ENCODE peak calls at places on chromosomes 16 and 17, in ten cellular contexts. U, N, M, J, K, P, Z, S, C and B are unnamed samples.

GRCh38 chr16:20073203-20074088 is at the start of gene GPR139:
- DNase-seq in K (no peak), M (no peak), C (no peak), N (peak), P (no peak), U (no peak), J (no peak), Z (no peak), S (peak), B (no peak)

GRCh38 chr17:67675481-67675880 is 42.3 kb upstream of the NOL11 start:
- DNase-seq in S (no peak), J (no peak), P (no peak), C (no peak), K (no peak), U (no peak), M (no peak), Z (no peak), N (no peak), B (no peak)

GRCh38 chr17:40503154-40503553 is 1.7 kb upstream of the TNS4 start:
- DNase-seq in K (no peak), U (no peak), N (no peak), Z (no peak), J (no peak), S (no peak), P (no peak), M (no peak), C (no peak), B (no peak)

GRCh38 chr17:2058521-2059124 is 3.7 kb downstream of the HIC1 start:
- DNase-seq in M (peak), N (peak), U (peak), Z (no peak), P (peak), S (peak), J (peak), C (peak), K (no peak), B (peak)

GRCh38 chr16:88383401-88384221 is 852 bp downstream of the ZNF469 start:
- DNase-seq in K (no peak), M (peak), P (no peak), Z (no peak), S (peak), J (peak), U (peak), C (peak), N (peak), B (peak)

GRCh38 chr17:82544431-82545070 is 25.0 kb downstream of the FOXK2 start:
- DNase-seq in P (no peak), N (peak), M (peak), J (no peak), K (no peak), C (peak), S (no peak), Z (no peak), U (peak), B (peak)

GRCh38 chr16:55540221-55540620 is 26.3 kb upstream of the CAPNS2 start:
- DNase-seq in N (no peak), K (no peak), Z (no peak), P (no peak), M (no peak), J (no peak), U (no peak), C (no peak), S (no peak), B (no peak)

GRCh38 chr17:82836823-82837357 is 2.9 kb downstream of the ZNF750 start:
- DNase-seq in N (no peak), U (no peak), Z (no peak), P (no peak), S (no peak), M (no peak), J (peak), C (no peak), K (no peak), B (no peak)

GRCh38 chr16:57726433-57726947 is 9.1 kb upstream of the KATNB1 start:
- DNase-seq in C (no peak), P (no peak), N (no peak), K (no peak), Z (no peak), U (no peak), M (no peak), J (no peak), S (no peak), B (no peak)

GRCh38 chr17:52147872-52148271 is 10.6 kb downstream of the CA10 start:
- DNase-seq in J (no peak), S (no peak), U (no peak), C (no peak), P (no peak), K (no peak), N (no peak), M (no peak), Z (no peak), B (no peak)

GRCh38 chr17:35052780-35053179 is 10.7 kb downstream of the RFFL start:
- DNase-seq in N (no peak), M (no peak), S (no peak), J (no peak), P (no peak), Z (no peak), C (no peak), U (no peak), K (no peak), B (no peak)

GRCh38 chr16:62035115-62036092 is 834 bp downstream of the CDH8 start:
- DNase-seq in K (no peak), J (no peak), C (no peak), Z (no peak), N (peak), S (peak), U (no peak), M (no peak), P (no peak), B (no peak)

GRCh38 chr17:75753514-75754377 is 11.2 kb downstream of the GALK1 start:
- DNase-seq in K (no peak), M (peak), N (peak), S (peak), U (peak), P (peak), Z (peak), J (peak), C (peak), B (no peak)
- H3K27ac ChIP-seq in K (peak), M (no peak), N (no peak), S (peak), U (peak), P (peak), Z (no peak), J (peak), C (no peak), B (peak)

GRCh38 chr16:30980434-30980833 is 4.6 kb upstream of the HSD3B7 start:
- DNase-seq in K (no peak), S (no peak), P (no peak), N (no peak), C (no peak), M (peak), J (no peak), U (no peak), Z (no peak), B (peak)

GRCh38 chr16:30979170-30980067 is 5.6 kb upstream of the HSD3B7 start:
- DNase-seq in M (no peak), C (no peak), U (no peak), S (no peak), K (no peak), P (no peak), Z (no peak), J (no peak), N (no peak), B (no peak)

GRCh38 chr16:30976486-30976885 is 8.5 kb upstream of the HSD3B7 start:
- DNase-seq in J (no peak), K (no peak), S (no peak), M (no peak), Z (no peak), P (no peak), U (no peak), N (no peak), C (no peak), B (no peak)

GRCh38 chr16:30980068-30980371 is 5.0 kb upstream of the HSD3B7 start:
- DNase-seq in P (no peak), S (no peak), K (no peak), N (no peak), Z (no peak), U (no peak), M (no peak), J (no peak), C (no peak), B (no peak)

GRCh38 chr16:30977502-30977901 is 7.5 kb upstream of the HSD3B7 start:
- DNase-seq in K (no peak), Z (no peak), C (no peak), N (no peak), J (no peak), M (peak), U (no peak), S (no peak), P (no peak), B (no peak)
- TF ChIP-seq CTCF in K (peak), Z (no peak), C (peak), N (peak), J (peak), M (no peak), U (no peak), S (peak), P (no peak), B (no peak)

GRCh38 chr16:67017810-67018488 is 11.0 kb upstream of the CBFB start:
- DNase-seq in Z (peak), U (peak), S (peak), N (peak), P (peak), J (peak), K (peak), M (peak), C (peak), B (peak)

GRCh38 chr16:67019171-67019570 is 9.8 kb upstream of the CBFB start:
- DNase-seq in M (peak), Z (peak), N (no peak), U (peak), S (no peak), P (no peak), K (no peak), J (no peak), C (no peak), B (no peak)

GRCh38 chr16:67016143-67016542 is 12.8 kb upstream of the CBFB start:
- DNase-seq in Z (no peak), S (no peak), K (no peak), U (no peak), J (no peak), C (no peak), M (peak), N (no peak), P (no peak), B (no peak)

GRCh38 chr16:67016681-67017450 is 12.1 kb upstream of the CBFB start:
- DNase-seq in S (no peak), U (no peak), J (no peak), N (no peak), P (no peak), Z (peak), C (no peak), M (peak), K (no peak), B (no peak)

GRCh38 chr16:67017451-67017750 is 11.5 kb upstream of the CBFB start:
- DNase-seq in J (no peak), K (no peak), N (no peak), C (no peak), U (no peak), M (peak), P (no peak), S (no peak), Z (peak), B (no peak)
- H3K27ac ChIP-seq in J (no peak), K (peak), N (no peak), C (no peak), U (no peak), M (no peak), P (no peak), S (no peak), Z (no peak), B (no peak)

DNA sequence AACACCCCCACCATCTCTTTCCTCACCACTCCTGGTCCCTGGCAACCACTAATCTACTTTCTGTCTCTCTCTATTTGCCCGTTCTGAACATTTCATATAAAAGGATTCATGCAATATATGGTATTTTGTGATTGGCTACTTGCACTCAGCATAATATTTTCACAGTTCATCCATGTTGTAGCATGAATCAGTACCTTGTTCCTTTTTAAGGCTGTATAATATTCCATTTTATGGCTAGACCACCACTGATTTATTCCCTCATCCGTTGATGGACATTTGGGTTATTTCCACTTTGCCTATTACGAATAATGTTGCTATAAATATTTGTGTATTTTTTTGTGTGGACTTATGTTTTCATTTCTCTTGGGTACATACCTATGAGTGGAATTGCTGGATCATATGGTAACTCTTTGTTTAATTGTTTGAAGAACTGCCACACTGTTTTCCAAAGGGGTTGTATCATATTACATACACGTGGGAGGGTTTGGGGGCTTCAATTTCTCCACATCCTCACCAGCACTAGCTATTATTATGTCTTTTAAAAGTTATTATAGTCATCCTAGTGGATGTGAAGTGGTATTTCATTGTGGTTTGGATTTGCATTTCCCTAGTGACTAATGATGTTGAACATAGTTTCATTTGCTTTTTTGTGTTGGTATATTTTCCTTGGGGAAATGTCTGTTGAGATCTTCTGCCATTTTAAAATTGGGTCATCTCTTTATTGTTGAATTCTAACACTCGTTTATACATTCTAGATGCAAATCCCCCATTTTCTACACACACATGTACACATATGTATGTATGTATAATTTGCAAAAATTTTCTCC is 26.3 kb downstream of the SEC14L5 start:
- DNase-seq in S (no peak), C (no peak), P (no peak), Z (no peak), J (no peak), N (no peak), U (no peak), M (no peak), K (no peak), B (no peak)
- TF ChIP-seq CTCF in S (no peak), C (no peak), P (no peak), Z (no peak), J (no peak), N (no peak), U (no peak), M (no peak), K (no peak), B (no peak)

GRCh38 chr16:71347146-71347545 is 11.4 kb upstream of the CALB2 start:
- DNase-seq in P (no peak), M (no peak), J (no peak), C (no peak), Z (no peak), S (no peak), K (no peak), U (no peak), N (no peak), B (no peak)

GRCh38 chr16:71341881-71342280 is 16.6 kb upstream of the CALB2 start:
- DNase-seq in P (no peak), C (no peak), K (no peak), Z (no peak), N (no peak), J (no peak), M (no peak), S (no peak), U (no peak), B (no peak)

GRCh38 chr16:71343078-71343477 is 15.4 kb upstream of the CALB2 start:
- DNase-seq in Z (no peak), P (no peak), U (no peak), K (no peak), C (no peak), S (no peak), J (no peak), M (no peak), N (no peak), B (no peak)

GRCh38 chr16:71344315-71344905 is 14.1 kb upstream of the CALB2 start:
- DNase-seq in U (no peak), S (no peak), K (no peak), J (no peak), Z (no peak), C (no peak), P (no peak), N (no peak), M (no peak), B (no peak)

GRCh38 chr16:71345031-71345430 is 13.5 kb upstream of the CALB2 start:
- DNase-seq in P (no peak), S (no peak), J (no peak), N (no peak), K (no peak), C (no peak), M (no peak), Z (no peak), U (no peak), B (no peak)
- H3K27ac ChIP-seq in P (no peak), S (no peak), J (no peak), N (no peak), K (no peak), C (no peak), M (no peak), Z (no peak), U (no peak), B (no peak)

DNA sequence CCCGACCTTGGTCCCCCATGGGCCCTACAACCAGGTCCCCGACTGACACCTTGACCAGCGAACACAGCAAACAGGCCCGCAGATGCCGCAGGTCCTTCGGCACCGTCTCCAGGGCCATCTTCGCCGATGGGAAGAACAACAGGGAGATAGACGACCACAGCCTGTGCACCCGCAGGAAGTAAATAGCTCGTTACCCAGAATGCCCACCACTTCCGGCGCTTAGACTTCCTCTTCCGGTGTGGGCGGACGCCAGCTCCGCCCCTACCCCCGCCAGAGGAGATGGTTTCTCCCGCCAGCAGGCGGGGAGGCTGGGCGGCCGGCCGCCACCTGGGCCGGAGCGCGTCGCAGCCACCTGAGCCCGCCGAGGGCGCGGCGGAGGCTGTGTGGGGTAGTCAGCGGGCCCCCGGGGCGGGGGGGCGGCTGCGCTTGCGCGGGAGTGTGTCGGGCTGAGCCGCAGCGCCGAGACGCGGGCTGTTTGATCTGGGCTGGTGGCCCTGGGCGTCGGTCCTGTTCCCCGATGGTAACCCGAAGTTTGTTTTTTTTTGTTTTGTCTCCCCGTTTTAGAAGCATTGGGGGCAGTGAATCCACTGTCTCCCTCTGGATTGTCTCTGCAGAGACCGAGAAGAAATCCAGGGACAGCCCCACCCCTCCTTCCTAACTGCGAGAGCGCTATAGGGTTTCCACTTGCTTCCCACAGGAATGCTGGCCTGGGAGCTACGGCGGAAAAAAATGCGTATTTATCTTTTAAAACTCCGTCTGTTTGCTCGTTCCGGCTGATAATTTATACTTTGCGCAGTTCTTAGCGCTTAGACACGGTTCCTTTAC is at the start of gene SUPT4H1:
- DNase-seq in P (peak), S (peak), U (peak), N (peak), Z (peak), C (peak), M (peak), K (peak), J (peak), B (peak)
- TF ChIP-seq CTCF in P (no peak), S (no peak), U (peak), N (no peak), Z (no peak), C (no peak), M (no peak), K (no peak), J (no peak), B (peak)

DNA sequence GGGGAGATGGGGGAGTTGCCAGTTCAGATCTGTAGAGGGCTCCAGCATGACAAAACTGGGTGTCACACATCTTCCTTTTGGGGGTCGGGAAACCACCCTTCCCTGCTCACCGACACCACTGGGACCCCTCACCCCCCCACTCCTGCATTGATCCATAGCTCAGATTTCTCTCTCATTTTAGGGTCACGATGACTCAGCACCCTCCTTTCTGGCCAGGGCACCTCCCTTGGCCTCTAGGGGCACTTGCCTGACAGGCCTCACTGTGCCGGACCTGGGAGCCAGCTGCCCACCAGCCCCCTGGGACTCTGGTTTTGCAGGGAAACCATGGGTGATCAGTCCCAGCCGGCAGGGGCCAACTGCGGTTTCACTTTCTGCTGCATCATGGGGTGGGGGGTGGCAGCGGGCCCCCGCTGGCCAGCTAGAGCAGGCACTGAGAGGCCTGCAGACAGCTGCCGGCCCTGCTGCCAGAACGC is 239.4 kb downstream of the MRTFB start:
- DNase-seq in Z (no peak), U (no peak), J (peak), K (no peak), S (no peak), P (peak), M (peak), N (no peak), C (peak), B (no peak)
- H3K27ac ChIP-seq in Z (no peak), U (no peak), J (peak), K (peak), S (no peak), P (no peak), M (peak), N (no peak), C (peak), B (no peak)

GRCh38 chr16:81671738-81672597 is 107.1 kb upstream of the PLCG2 start:
- DNase-seq in K (no peak), M (no peak), U (no peak), S (no peak), N (no peak), Z (no peak), C (no peak), P (no peak), J (no peak), B (no peak)

GRCh38 chr16:81666102-81666501 is 113.0 kb upstream of the PLCG2 start:
- DNase-seq in S (no peak), M (no peak), U (no peak), Z (no peak), J (no peak), P (no peak), K (no peak), N (no peak), C (no peak), B (no peak)

GRCh38 chr16:81669473-81670350 is 109.4 kb upstream of the PLCG2 start:
- DNase-seq in P (no peak), U (no peak), M (no peak), Z (no peak), S (no peak), K (no peak), N (no peak), J (no peak), C (peak), B (no peak)

GRCh38 chr16:81665588-81665987 is 113.5 kb upstream of the PLCG2 start:
- DNase-seq in P (no peak), C (no peak), J (no peak), U (no peak), K (no peak), M (no peak), S (no peak), N (no peak), Z (no peak), B (no peak)

DNA sequence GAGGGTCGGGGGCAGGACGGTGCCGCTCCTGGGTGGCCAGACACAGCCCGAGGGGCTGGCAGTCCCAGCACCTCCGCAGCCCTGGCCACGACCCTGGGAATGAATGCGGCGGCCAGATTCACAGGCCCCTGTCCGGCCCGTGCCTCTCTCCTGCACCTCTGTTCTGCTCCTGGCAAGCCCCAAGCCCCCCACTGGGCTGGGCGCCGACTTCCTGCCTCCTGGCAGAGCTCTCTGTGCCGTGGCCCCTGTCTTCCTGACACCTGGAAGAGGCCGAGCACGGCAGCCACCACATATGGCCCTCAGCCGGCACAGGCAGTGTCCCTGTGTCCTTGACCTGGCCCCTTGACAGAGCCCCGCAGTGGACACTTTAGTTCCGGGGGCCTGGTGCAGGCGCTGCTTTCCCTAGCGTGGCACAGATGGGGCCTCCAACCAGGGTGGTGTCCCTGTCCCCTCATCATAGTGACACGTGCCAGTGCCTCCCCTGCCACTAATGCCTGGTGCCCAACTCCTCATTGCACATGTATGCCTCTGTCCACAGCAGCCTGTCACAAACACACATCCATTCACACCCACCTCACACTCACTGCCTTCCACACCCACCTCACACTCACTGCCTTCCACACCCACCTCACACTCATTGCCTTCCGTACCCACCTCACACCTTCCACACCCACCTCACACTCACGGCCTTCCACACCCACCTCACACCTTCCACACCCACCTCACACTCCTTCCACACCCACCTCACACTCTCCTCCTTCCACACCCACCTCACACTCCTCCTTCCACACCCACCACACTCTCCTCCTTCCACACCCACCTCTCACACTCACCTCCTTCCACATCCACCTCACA is 110.6 kb upstream of the PLCG2 start:
- DNase-seq in J (no peak), N (peak), C (no peak), S (no peak), U (no peak), Z (no peak), P (no peak), K (no peak), M (no peak), B (no peak)
- TF ChIP-seq CTCF in J (no peak), N (no peak), C (no peak), S (no peak), U (no peak), Z (no peak), P (no peak), K (no peak), M (no peak), B (no peak)